ENCODE peak calls at places on chromosomes 4 and X, in six cellular contexts. M is T-cell; J is NCI-H1092; O is stromal cell of bone marrow; Y is effector CD4-positive, alpha-beta T cell; B is ELF-1. F is an unnamed sample.

GRCh38 chrX:22760513-22761057 is 239.2 kb upstream of the DDX53 start:
- DNase-seq in M (no peak), B (no peak), Y (no peak), J (no peak), O (no peak), F (no peak)

GRCh38 chr4:9999956-10000551 is 21.2 kb downstream of the SLC2A9 start:
- DNase-seq in O (no peak), J (no peak), Y (no peak), M (no peak), B (no peak), F (no peak)

GRCh38 chr4:133162941-133163340 is 13.8 kb downstream of the PCDH10 start:
- DNase-seq in J (no peak), M (no peak), O (no peak), B (peak), Y (no peak), F (no peak)

GRCh38 chrX:23784487-23785301 is 1.7 kb downstream of the SAT1 start:
- DNase-seq in B (no peak), O (peak), M (no peak), J (no peak), Y (no peak), F (no peak)

GRCh38 chrX:118286066-118286758 is 59.7 kb upstream of the WDR44 start:
- DNase-seq in O (no peak), Y (no peak), B (no peak), M (no peak), J (no peak), F (no peak)

GRCh38 chr4:140069068-140069467 is 84.9 kb downstream of the MAML3 start:
- DNase-seq in J (no peak), M (no peak), B (no peak), O (peak), Y (no peak), F (no peak)

GRCh38 chrX:22686138-22686541 is 313.6 kb upstream of the DDX53 start:
- DNase-seq in B (no peak), J (peak), O (peak), M (no peak), Y (no peak), F (peak)

GRCh38 chrX:149044471-149044870 is 460.6 kb downstream of the IDS start:
- DNase-seq in O (no peak), J (no peak), M (no peak), Y (no peak), B (no peak), F (no peak)

GRCh38 chrX:49784747-49785280 is 44.3 kb upstream of the PAGE4 start:
- DNase-seq in M (no peak), O (no peak), B (no peak), Y (no peak), J (no peak), F (no peak)

GRCh38 chr4:155722816-155723499 is 35.9 kb upstream of the GUCY1B1 start:
- DNase-seq in Y (no peak), M (no peak), B (no peak), O (peak), J (no peak), F (no peak)

GRCh38 chrX:68286076-68286475 is 147.2 kb downstream of the OPHN1 start:
- DNase-seq in M (no peak), B (no peak), O (no peak), J (no peak), Y (no peak), F (peak)

GRCh38 chr4:14334166-14334565 is 668.1 kb upstream of the CPEB2 start:
- DNase-seq in Y (no peak), O (no peak), J (no peak), B (no peak), M (no peak), F (no peak)

GRCh38 chr4:173214661-173215060 is 46.0 kb downstream of the GALNT7 start:
- DNase-seq in O (peak), Y (no peak), B (no peak), J (no peak), M (no peak), F (no peak)

GRCh38 chr4:166121897-166122296 is 248.9 kb downstream of the TLL1 start:
- DNase-seq in M (no peak), O (no peak), B (no peak), J (no peak), Y (no peak), F (no peak)

GRCh38 chr4:108398836-108399235 is 221.5 kb upstream of the RPL34 start:
- DNase-seq in B (no peak), Y (no peak), J (no peak), M (no peak), O (no peak), F (no peak)

GRCh38 chr4:39576268-39576667 is 49.0 kb upstream of the UGDH start:
- DNase-seq in B (no peak), O (no peak), M (no peak), J (no peak), Y (no peak), F (no peak)

GRCh38 chr4:81757706-81758105 is 286.0 kb upstream of the RASGEF1B start:
- DNase-seq in Y (no peak), M (no peak), O (no peak), J (peak), B (peak), F (no peak)

GRCh38 chrX:150197388-150197787 is 165.7 kb upstream of the MAMLD1 start:
- DNase-seq in B (no peak), O (no peak), M (no peak), Y (no peak), J (no peak), F (no peak)

GRCh38 chrX:104270916-104271512 is 16.3 kb upstream of the ESX1 start:
- DNase-seq in B (peak), M (no peak), J (peak), O (peak), Y (no peak), F (no peak)

GRCh38 chr4:125306112-125306511 is 8.6 kb upstream of the FAT4 start:
- DNase-seq in M (no peak), J (no peak), B (no peak), O (no peak), Y (no peak), F (no peak)

GRCh38 chrX:31186693-31187338 is 115.0 kb upstream of the FTHL17 start:
- DNase-seq in Y (no peak), O (no peak), J (no peak), M (no peak), B (no peak), F (no peak)

GRCh38 chr4:99389606-99390005 is 37.1 kb upstream of the ADH1C start:
- DNase-seq in O (no peak), Y (no peak), J (no peak), B (no peak), M (no peak), F (no peak)

GRCh38 chrX:99901091-99901490 is 509.0 kb downstream of the PCDH19 start:
- DNase-seq in M (no peak), B (peak), J (no peak), O (no peak), Y (no peak), F (no peak)

GRCh38 chrX:145475725-145476124 is 228.4 kb downstream of the SPANXN1 start:
- DNase-seq in J (no peak), B (no peak), M (no peak), O (no peak), Y (no peak), F (no peak)

GRCh38 chrX:129653985-129654651 is 638 bp downstream of the APLN start:
- DNase-seq in M (no peak), J (no peak), O (no peak), B (no peak), Y (no peak), F (no peak)

GRCh38 chr4:4217123-4217522 is 9.6 kb downstream of the OTOP1 start:
- DNase-seq in O (no peak), M (no peak), B (no peak), J (no peak), Y (no peak), F (no peak)

GRCh38 chr4:97664741-97665140 is 478.5 kb downstream of the STPG2 start:
- DNase-seq in O (no peak), B (no peak), Y (no peak), J (no peak), M (no peak), F (no peak)

GRCh38 chr4:82801910-82802521 is 3.4 kb upstream of the SCD5 start:
- DNase-seq in O (peak), Y (no peak), J (no peak), M (no peak), B (no peak), F (no peak)

GRCh38 chrX:114798902-114799301 is 215.0 kb downstream of the HTR2C start:
- DNase-seq in O (peak), J (no peak), B (no peak), M (no peak), Y (no peak), F (no peak)